ENCODE peak calls at places on chromosomes 1 and 21, in four cellular contexts. M is astrocyte of the spinal cord; H is mammary epithelial cell; S is CD8-positive, alpha-beta T cell. U is an unnamed sample.

GRCh38 chr21:42766756-42767560 is 112.4 kb downstream of the WDR4 start:
- DNase-seq in M (no peak), H (no peak), S (no peak), U (no peak)

GRCh38 chr1:156226116-156226538 is 13.3 kb downstream of the PMF1 start:
- DNase-seq in M (no peak), H (no peak), S (no peak), U (no peak)

GRCh38 chr1:245330951-245331350 is 176.2 kb downstream of the KIF26B start:
- DNase-seq in M (no peak), H (no peak), S (no peak), U (no peak)

GRCh38 chr1:44227211-44227610 is 13.9 kb downstream of the DMAP1 start:
- DNase-seq in M (no peak), H (no peak), S (no peak), U (no peak)

GRCh38 chr1:231236938-231237337 is 4.1 kb upstream of the GNPAT start:
- DNase-seq in M (no peak), H (no peak), S (no peak), U (no peak)

GRCh38 chr1:93817819-93818569 is 61.0 kb downstream of the DNTTIP2 start:
- DNase-seq in M (no peak), H (peak), S (peak), U (peak)

GRCh38 chr1:201496296-201496690 is 10.6 kb downstream of the CSRP1 start:
- DNase-seq in M (no peak), H (no peak), S (no peak), U (no peak)

GRCh38 chr1:87194856-87195255 is 133.8 kb upstream of the LMO4 start:
- DNase-seq in M (no peak), H (no peak), S (no peak), U (no peak)

GRCh38 chr1:218425647-218426342 is 80.7 kb downstream of the TGFB2 start:
- DNase-seq in M (peak), H (peak), S (no peak), U (no peak)

GRCh38 chr1:95640746-95641145 is 406.7 kb downstream of the RWDD3 start:
- DNase-seq in M (no peak), H (peak), S (no peak), U (peak)

GRCh38 chr1:88867743-88868521 is 23.4 kb downstream of the GTF2B start:
- DNase-seq in M (peak), H (no peak), S (no peak), U (no peak)

GRCh38 chr21:15627011-15627410 is 102.8 kb upstream of the USP25 start:
- DNase-seq in M (no peak), H (no peak), S (no peak), U (no peak)

GRCh38 chr1:16075337-16076002 is 2.0 kb upstream of the FAM131C start:
- DNase-seq in M (peak), H (no peak), S (no peak), U (peak)

GRCh38 chr1:108704501-108704900 is 8.2 kb upstream of the FNDC7 start:
- DNase-seq in M (peak), H (peak), S (no peak), U (no peak)

GRCh38 chr21:36706951-36707762 is 8.2 kb downstream of the SIM2 start:
- DNase-seq in M (no peak), H (no peak), S (no peak), U (no peak)

GRCh38 chr1:112866151-112866550 is 89.8 kb downstream of the SLC16A1 start:
- DNase-seq in M (peak), H (peak), S (no peak), U (no peak)

GRCh38 chr1:19635646-19636045 is 8.5 kb upstream of the NBL1 start:
- DNase-seq in M (no peak), H (no peak), S (no peak), U (no peak)

GRCh38 chr1:26171084-26172072 is at the start of gene ZNF593OS:
- DNase-seq in M (no peak), H (no peak), S (no peak), U (no peak)

GRCh38 chr1:26170472-26170821 is 739 bp downstream of the ZNF593 start:
- DNase-seq in M (no peak), H (no peak), S (no peak), U (no peak)

GRCh38 chr1:26169669-26170471 is at the start of gene ZNF593:
- DNase-seq in M (peak), H (peak), S (peak), U (peak)

GRCh38 chr1:26168410-26169167 is at the start of gene C1orf232:
- DNase-seq in M (no peak), H (no peak), S (no peak), U (peak)

GRCh38 chr1:26169201-26169600 is 438 bp upstream of the C1orf232 start:
- DNase-seq in M (no peak), H (no peak), S (no peak), U (no peak)
- H3K4me3 ChIP-seq in M (peak), H (no peak), S (peak), U (no peak)

DNA sequence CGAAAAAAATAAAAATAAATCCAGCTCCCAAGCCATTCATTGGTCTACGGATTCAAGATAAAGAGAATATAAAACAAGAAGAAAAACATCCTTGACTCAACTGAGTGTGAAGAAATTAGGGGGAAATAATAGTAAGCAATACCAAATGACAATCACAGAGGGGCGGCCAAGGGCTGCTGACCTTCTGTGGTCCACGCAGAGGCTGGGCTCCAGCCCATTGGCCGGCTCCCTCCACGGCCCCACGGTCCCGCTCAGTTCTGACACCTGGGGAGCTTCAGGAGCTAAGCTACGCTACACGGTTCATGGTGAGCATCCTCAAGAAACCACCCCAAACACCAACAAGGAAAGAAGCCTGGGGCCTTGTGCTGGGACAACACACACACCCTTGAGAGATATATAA is 400 bp upstream of the KRTAP10-12 start:
- DNase-seq in M (no peak), H (no peak), S (no peak), U (no peak)
- H3K4me3 ChIP-seq in M (no peak), H (no peak), S (no peak), U (no peak)

GRCh38 chr1:152047607-152047953 is 10.8 kb upstream of the S100A11 start:
- DNase-seq in M (no peak), H (peak), S (no peak), U (peak)
- H3K4me3 ChIP-seq in M (peak), H (peak), S (peak), U (no peak)

DNA sequence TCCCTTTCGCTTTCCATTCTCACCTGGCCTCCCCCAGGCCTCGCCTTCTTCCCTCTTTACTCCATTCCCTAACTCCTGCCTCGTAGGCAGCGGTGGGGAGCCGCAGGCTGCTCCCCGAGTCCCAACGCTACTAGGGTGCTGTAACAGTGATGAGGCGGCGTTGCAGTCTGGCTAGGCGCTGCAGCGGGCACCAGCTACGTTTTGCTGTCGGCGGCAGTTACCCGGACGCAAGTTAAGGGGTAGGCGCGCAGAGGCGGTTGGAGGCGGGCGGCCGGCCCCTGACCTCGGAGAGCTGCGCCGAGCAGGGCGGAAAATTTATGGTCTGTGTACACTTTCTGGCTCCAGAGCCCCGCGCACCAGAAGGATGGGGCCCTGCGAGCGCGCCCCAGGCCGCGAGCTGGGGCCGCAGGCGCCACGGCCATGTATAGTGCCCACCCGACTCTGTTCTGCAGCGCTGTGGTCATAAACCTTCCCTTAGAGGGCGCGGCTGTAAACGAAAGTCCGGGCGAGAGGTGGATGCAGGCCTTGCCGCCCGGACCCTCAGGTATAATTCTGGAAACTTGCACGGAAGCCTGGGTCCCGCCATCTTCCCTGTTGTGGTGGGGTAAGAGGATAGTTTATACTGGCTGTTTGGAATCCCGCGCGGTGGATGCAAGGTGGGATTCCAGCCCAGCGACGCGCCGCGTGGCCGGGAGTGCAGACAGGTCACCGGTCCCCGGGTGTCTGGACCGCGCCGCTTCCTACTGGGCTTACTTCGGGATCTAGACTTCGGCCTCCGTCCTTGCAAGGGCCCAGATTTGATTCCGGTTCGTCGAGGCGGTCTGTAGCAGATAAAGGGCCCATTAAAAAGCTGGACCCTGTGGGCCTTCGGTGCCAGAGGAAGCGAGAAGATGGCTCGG is 15.0 kb downstream of the HLX start:
- DNase-seq in M (no peak), H (no peak), S (no peak), U (no peak)
- H3K4me3 ChIP-seq in M (peak), H (peak), S (no peak), U (peak)

DNA sequence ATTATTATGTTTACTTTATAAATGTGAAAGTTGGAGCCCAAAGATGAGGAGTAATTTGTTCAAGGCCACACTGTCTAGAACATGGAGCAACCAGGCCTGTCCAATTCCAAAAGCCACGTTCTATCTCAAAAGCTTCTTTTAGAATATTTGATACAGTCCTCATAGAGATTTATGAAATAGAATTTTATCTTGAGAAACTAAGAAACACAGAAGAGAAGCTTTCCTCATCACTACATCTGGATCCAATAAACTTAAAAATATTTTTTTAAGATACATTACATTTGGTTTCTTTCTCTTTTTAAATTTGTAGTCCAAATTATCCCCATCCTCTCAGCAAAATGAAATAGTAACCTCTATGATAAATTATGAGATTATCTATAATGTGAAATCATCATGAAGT is 58.9 kb downstream of the DDAH1 start:
- DNase-seq in M (no peak), H (no peak), S (no peak), U (no peak)
- H3K4me3 ChIP-seq in M (no peak), H (no peak), S (no peak), U (no peak)

GRCh38 chr1:5907386-5907785 is 84.8 kb downstream of the NPHP4 start:
- DNase-seq in M (no peak), H (no peak), S (no peak), U (no peak)
- H3K4me3 ChIP-seq in M (no peak), H (no peak), S (no peak), U (no peak)